ENCODE peak calls at places on chromosomes 6 and 20, in ten cellular contexts. S, P, I, B, M, F, L, W, J and C are unnamed samples. For H3K4me1 and H3K36me3, the result is how much of the 10 kb centered on the place peaks cover.

GRCh38 chr6:25541228-25541627 is 110.8 kb upstream of the SCGN start:
- DNase-seq in S (no peak), P (no peak), I (no peak), B (no peak), M (no peak), F (no peak), L (no peak), W (no peak), J (no peak), C (no peak)

GRCh38 chr6:84074988-84075781 is 41.6 kb downstream of the MRAP2 start:
- DNase-seq in S (peak), P (peak), I (no peak), B (no peak), M (no peak), F (no peak), L (no peak), W (no peak), J (no peak), C (no peak)

GRCh38 chr6:161344640-161345039 is 70.8 kb upstream of the AGPAT4 start:
- DNase-seq in S (no peak), P (no peak), I (no peak), B (no peak), M (no peak), F (no peak), L (peak), W (peak), J (no peak), C (no peak)

GRCh38 chr6:107444277-107444676 is 15.1 kb downstream of the PDSS2 start:
- DNase-seq in S (no peak), P (peak), I (no peak), B (no peak), M (no peak), F (no peak), L (no peak), W (no peak), J (no peak), C (no peak)

GRCh38 chr20:2698912-2699311 is 6.3 kb downstream of the EBF4 start:
- DNase-seq in S (no peak), P (no peak), I (no peak), B (no peak), M (no peak), F (no peak), L (no peak), W (no peak), J (no peak), C (peak)

GRCh38 chr6:138662474-138662873 is 111.1 kb upstream of the CCDC28A start:
- DNase-seq in S (peak), P (peak), I (no peak), B (no peak), M (no peak), F (peak), L (no peak), W (no peak), J (no peak), C (no peak)

GRCh38 chr6:41581381-41581991 is 35.3 kb downstream of the FOXP4 start:
- DNase-seq in S (peak), P (peak), I (no peak), B (no peak), M (peak), F (peak), L (no peak), W (no peak), J (peak), C (no peak)

GRCh38 chr6:102679844-102680243 is 1286.3 kb downstream of the GRIK2 start:
- DNase-seq in S (no peak), P (no peak), I (no peak), B (no peak), M (no peak), F (no peak), L (peak), W (no peak), J (no peak), C (no peak)

GRCh38 chr6:71419954-71420692 is 131.5 kb downstream of the OGFRL1 start:
- DNase-seq in S (peak), P (peak), I (no peak), B (no peak), M (peak), F (no peak), L (no peak), W (no peak), J (peak), C (no peak)

GRCh38 chr6:82397962-82398692 is 34.5 kb downstream of the TPBG start:
- DNase-seq in S (peak), P (peak), I (no peak), B (no peak), M (no peak), F (peak), L (no peak), W (no peak), J (no peak), C (no peak)

GRCh38 chr6:91631227-91631626 is 1044.4 kb upstream of the MAP3K7 start:
- DNase-seq in S (no peak), P (no peak), I (no peak), B (no peak), M (no peak), F (no peak), L (no peak), W (no peak), J (no peak), C (no peak)

GRCh38 chr20:48189177-48189576 is 403.9 kb upstream of the SULF2 start:
- DNase-seq in S (peak), P (peak), I (peak), B (no peak), M (peak), F (peak), L (peak), W (no peak), J (no peak), C (no peak)

GRCh38 chr6:152223622-152224021 is 413.5 kb downstream of the SYNE1 start:
- DNase-seq in S (no peak), P (no peak), I (no peak), B (no peak), M (no peak), F (no peak), L (no peak), W (no peak), J (no peak), C (no peak)
- H3K4me1 ChIP-seq in S (under half), P (under half), I (under half), B (under half), M (under half), F (under half), L (under half), W (under half), J (under half), C (under half)

DNA sequence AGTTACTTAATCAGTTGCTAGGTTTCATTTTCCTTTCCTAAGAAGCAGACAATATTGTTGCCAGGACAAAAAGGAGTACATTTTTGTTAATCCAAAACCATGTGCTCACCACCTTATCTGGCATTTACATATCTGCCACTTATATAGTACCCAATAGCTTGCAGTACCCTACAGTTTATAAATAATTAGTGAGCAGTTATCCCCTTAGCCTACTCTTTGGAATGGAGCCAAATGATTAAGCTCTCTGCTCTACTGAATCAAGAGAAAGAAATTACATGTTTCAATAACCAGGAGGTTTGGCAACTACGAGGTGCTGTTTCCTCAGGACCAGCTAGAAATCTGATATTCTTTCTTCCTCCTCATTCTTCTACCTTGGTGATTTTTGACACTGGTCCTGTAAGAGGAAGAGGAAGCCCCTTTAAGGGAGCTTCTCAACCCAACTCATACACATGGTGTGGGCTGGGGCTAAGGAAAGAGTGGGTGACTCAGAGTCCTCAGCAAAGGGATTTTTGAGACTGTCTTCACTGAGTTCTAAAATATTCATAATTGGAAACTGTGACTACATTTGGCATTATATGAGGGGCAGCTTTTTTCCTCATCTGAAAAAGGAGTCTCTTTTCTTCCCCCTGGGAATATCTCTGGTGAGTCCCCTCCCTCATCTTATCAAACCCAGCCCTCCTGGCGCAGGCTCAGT is 1.5 kb downstream of the ZNFX1 start:
- DNase-seq in S (peak), P (peak), I (peak), B (no peak), M (no peak), F (peak), L (peak), W (peak), J (no peak), C (peak)
- H3K36me3 ChIP-seq in S (under half), P (under half), I (half or more), B (under half), M (half or more), F (half or more), L (under half), W (under half), J (under half), C (under half)

GRCh38 chr6:111870751-111871064 is 2.5 kb downstream of the FYN start:
- DNase-seq in S (no peak), P (no peak), I (no peak), B (no peak), M (no peak), F (no peak), L (no peak), W (no peak), J (no peak), C (no peak)
- H3K4me1 ChIP-seq in S (under half), P (under half), I (under half), B (half or more), M (under half), F (under half), L (under half), W (under half), J (half or more), C (half or more)

DNA sequence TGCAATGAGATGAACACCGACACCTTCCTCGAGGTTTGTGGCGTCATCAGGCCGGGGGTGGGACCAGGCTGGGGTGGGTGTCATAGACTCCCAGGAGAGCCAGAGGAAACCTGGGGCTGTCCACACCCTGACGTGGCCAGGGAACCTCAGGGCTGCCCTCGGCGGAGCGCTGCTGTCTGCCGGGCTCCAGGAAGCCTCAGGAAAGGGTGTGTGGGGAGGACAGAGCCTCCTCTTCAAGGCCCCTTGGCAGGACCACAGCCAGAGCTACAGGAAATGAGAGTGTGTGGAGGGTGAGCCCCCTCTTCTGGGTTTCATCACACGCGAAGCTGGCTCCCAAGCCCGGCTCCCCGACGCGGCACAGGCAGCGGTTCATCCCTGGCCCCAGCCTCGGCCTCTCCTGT is 6.1 kb downstream of the NPEPL1 start:
- DNase-seq in S (peak), P (no peak), I (no peak), B (no peak), M (no peak), F (no peak), L (no peak), W (peak), J (no peak), C (no peak)
- H3K36me3 ChIP-seq in S (under half), P (under half), I (under half), B (under half), M (half or more), F (under half), L (under half), W (under half), J (under half), C (under half)

GRCh38 chr6:10947966-10948365 is 61.1 kb downstream of the SYCP2L start:
- DNase-seq in S (no peak), P (no peak), I (no peak), B (no peak), M (no peak), F (no peak), L (no peak), W (no peak), J (no peak), C (no peak)

GRCh38 chr6:10954590-10955010 is 67.7 kb downstream of the SYCP2L start:
- DNase-seq in S (peak), P (peak), I (peak), B (peak), M (peak), F (no peak), L (peak), W (peak), J (peak), C (peak)

GRCh38 chr6:10949579-10950490 is 63.0 kb downstream of the SYCP2L start:
- DNase-seq in S (no peak), P (no peak), I (no peak), B (no peak), M (no peak), F (no peak), L (no peak), W (no peak), J (no peak), C (no peak)

GRCh38 chr6:10956776-10957175 is 69.9 kb downstream of the SYCP2L start:
- DNase-seq in S (no peak), P (no peak), I (no peak), B (no peak), M (no peak), F (no peak), L (no peak), W (no peak), J (no peak), C (no peak)

GRCh38 chr6:10951675-10952282 is 64.9 kb downstream of the SYCP2L start:
- DNase-seq in S (peak), P (peak), I (peak), B (no peak), M (no peak), F (peak), L (no peak), W (no peak), J (no peak), C (no peak)
- H3K4me1 ChIP-seq in S (under half), P (under half), I (under half), B (under half), M (under half), F (under half), L (under half), W (under half), J (under half), C (under half)

GRCh38 chr20:63835031-63835858 is 4.2 kb upstream of the ZBTB46 start:
- DNase-seq in S (peak), P (peak), I (no peak), B (no peak), M (peak), F (peak), L (peak), W (peak), J (peak), C (no peak)
- H3K36me3 ChIP-seq in S (under half), P (under half), I (under half), B (under half), M (under half), F (under half), L (under half), W (under half), J (under half), C (under half)

GRCh38 chr6:144395835-144396234 is 110.7 kb downstream of the UTRN start:
- DNase-seq in S (no peak), P (no peak), I (no peak), B (no peak), M (no peak), F (no peak), L (no peak), W (no peak), J (no peak), C (no peak)

GRCh38 chr6:144395014-144395413 is 109.9 kb downstream of the UTRN start:
- DNase-seq in S (no peak), P (no peak), I (no peak), B (no peak), M (no peak), F (no peak), L (no peak), W (no peak), J (no peak), C (no peak)

GRCh38 chr6:144400321-144400720 is 115.2 kb downstream of the UTRN start:
- DNase-seq in S (no peak), P (no peak), I (no peak), B (no peak), M (no peak), F (no peak), L (no peak), W (no peak), J (no peak), C (no peak)

GRCh38 chr6:144394209-144394608 is 109.1 kb downstream of the UTRN start:
- DNase-seq in S (no peak), P (no peak), I (no peak), B (no peak), M (no peak), F (no peak), L (no peak), W (no peak), J (no peak), C (no peak)

DNA sequence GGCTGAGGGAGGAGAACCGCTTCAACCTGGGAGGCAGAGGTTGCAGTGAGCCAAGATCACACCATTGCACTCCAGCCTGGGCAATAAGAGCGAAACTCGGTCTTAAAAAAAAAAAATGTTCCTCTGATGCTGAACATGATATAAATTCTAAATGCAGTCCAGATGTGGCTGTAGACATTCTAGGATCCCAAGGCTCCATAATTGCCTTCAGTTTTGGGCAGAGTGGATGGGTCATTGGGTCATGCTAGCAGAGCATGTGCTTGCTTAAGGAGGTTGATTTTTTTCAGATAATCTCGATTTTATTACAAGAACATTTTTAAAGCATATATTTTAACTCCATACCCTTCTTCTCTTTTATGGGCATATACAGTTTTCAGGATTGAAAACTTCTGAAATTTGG is 112.0 kb downstream of the UTRN start:
- DNase-seq in S (no peak), P (no peak), I (no peak), B (no peak), M (no peak), F (no peak), L (no peak), W (no peak), J (no peak), C (no peak)
- H3K4me1 ChIP-seq in S (under half), P (under half), I (under half), B (under half), M (under half), F (under half), L (under half), W (under half), J (half or more), C (under half)

GRCh38 chr6:57324538-57324937 is 7.1 kb downstream of the PRIM2 start:
- DNase-seq in S (no peak), P (no peak), I (peak), B (no peak), M (no peak), F (no peak), L (no peak), W (no peak), J (no peak), C (no peak)
- H3K36me3 ChIP-seq in S (under half), P (under half), I (half or more), B (under half), M (under half), F (under half), L (under half), W (under half), J (under half), C (under half)